ENCODE peak calls at places on chromosome 15, in nine cellular contexts. One of them, this sample, is unnamed.

GRCh38 chr15:67190813-67191212 is 63.6 kb downstream of the AAGAB start:
- DNase-seq in T-helper 9 cell: no peak
- DNase-seq in EL: no peak
- DNase-seq in WTC11: no peak
- DNase-seq in GDM1: no peak
- DNase-seq in NCI-H1092: no peak
- DNase-seq in astrocyte of the spinal cord: no peak
- DNase-seq in PC-3: no peak
- DNase-seq in hepatic stellate cell: no peak
- DNase-seq in this sample: no peak

GRCh38 chr15:34334676-34335075 is 2.9 kb downstream of the SLC12A6 start:
- DNase-seq in GDM1: no peak
- DNase-seq in astrocyte of the spinal cord: no peak
- DNase-seq in T-helper 9 cell: no peak
- DNase-seq in EL: no peak
- DNase-seq in hepatic stellate cell: no peak
- DNase-seq in WTC11: no peak
- DNase-seq in PC-3: peak; percentile 73
- DNase-seq in NCI-H1092: no peak
- DNase-seq in this sample: no peak

GRCh38 chr15:37824717-37825382 is 109.6 kb upstream of the TMCO5A start:
- DNase-seq in astrocyte of the spinal cord: peak; percentile 96
- DNase-seq in GDM1: peak; percentile 94
- DNase-seq in EL: peak; percentile 94
- DNase-seq in WTC11: no peak
- DNase-seq in T-helper 9 cell: no peak
- DNase-seq in hepatic stellate cell: peak; percentile 78
- DNase-seq in NCI-H1092: no peak
- DNase-seq in PC-3: peak; percentile 92
- DNase-seq in this sample: no peak

GRCh38 chr15:25245801-25246622 is 192.8 kb downstream of the UBE3A start:
- DNase-seq in T-helper 9 cell: no peak
- DNase-seq in NCI-H1092: no peak
- DNase-seq in WTC11: peak; percentile 1
- DNase-seq in astrocyte of the spinal cord: no peak
- DNase-seq in EL: no peak
- DNase-seq in hepatic stellate cell: no peak
- DNase-seq in PC-3: no peak
- DNase-seq in GDM1: no peak
- DNase-seq in this sample: no peak

GRCh38 chr15:101664303-101664913 is 12.2 kb upstream of the TM2D3 start:
- DNase-seq in GDM1: no peak
- DNase-seq in PC-3: peak; percentile 48
- DNase-seq in astrocyte of the spinal cord: no peak
- DNase-seq in T-helper 9 cell: no peak
- DNase-seq in EL: no peak
- DNase-seq in WTC11: no peak
- DNase-seq in hepatic stellate cell: no peak
- DNase-seq in NCI-H1092: no peak
- DNase-seq in this sample: no peak

GRCh38 chr15:44069489-44069888 is 125.6 kb downstream of the FRMD5 start:
- DNase-seq in T-helper 9 cell: no peak
- DNase-seq in hepatic stellate cell: no peak
- DNase-seq in PC-3: peak; percentile 56
- DNase-seq in GDM1: no peak
- DNase-seq in astrocyte of the spinal cord: no peak
- DNase-seq in EL: no peak
- DNase-seq in NCI-H1092: no peak
- DNase-seq in WTC11: no peak
- DNase-seq in this sample: no peak

GRCh38 chr15:51735211-51735610 is 2.2 kb downstream of the LYSMD2 start:
- DNase-seq in astrocyte of the spinal cord: no peak
- DNase-seq in GDM1: no peak
- DNase-seq in EL: no peak
- DNase-seq in hepatic stellate cell: no peak
- DNase-seq in NCI-H1092: no peak
- DNase-seq in T-helper 9 cell: no peak
- DNase-seq in PC-3: no peak
- DNase-seq in WTC11: no peak
- DNase-seq in this sample: peak; percentile 17

GRCh38 chr15:57224664-57225063 is 151.6 kb upstream of the CGNL1 start:
- DNase-seq in T-helper 9 cell: no peak
- DNase-seq in GDM1: no peak
- DNase-seq in astrocyte of the spinal cord: peak; percentile 82
- DNase-seq in NCI-H1092: no peak
- DNase-seq in hepatic stellate cell: no peak
- DNase-seq in EL: peak; percentile 69
- DNase-seq in WTC11: no peak
- DNase-seq in PC-3: peak; percentile 22
- DNase-seq in this sample: no peak

GRCh38 chr15:95175914-95176658 is 944.7 kb downstream of the MCTP2 start:
- DNase-seq in T-helper 9 cell: no peak
- DNase-seq in WTC11: no peak
- DNase-seq in NCI-H1092: no peak
- DNase-seq in hepatic stellate cell: no peak
- DNase-seq in EL: peak; percentile 25
- DNase-seq in PC-3: no peak
- DNase-seq in GDM1: no peak
- DNase-seq in astrocyte of the spinal cord: no peak
- DNase-seq in this sample: no peak

GRCh38 chr15:44554934-44555723 is 18.2 kb downstream of the EIF3J start:
- DNase-seq in GDM1: no peak
- DNase-seq in EL: no peak
- DNase-seq in hepatic stellate cell: no peak
- DNase-seq in astrocyte of the spinal cord: no peak
- DNase-seq in WTC11: no peak
- DNase-seq in NCI-H1092: no peak
- DNase-seq in PC-3: no peak
- DNase-seq in T-helper 9 cell: no peak
- DNase-seq in this sample: no peak

GRCh38 chr15:57578288-57578900 is 13.3 kb upstream of the MYZAP start:
- DNase-seq in GDM1: no peak
- DNase-seq in PC-3: no peak
- DNase-seq in EL: no peak
- DNase-seq in astrocyte of the spinal cord: no peak
- DNase-seq in WTC11: no peak
- DNase-seq in T-helper 9 cell: no peak
- DNase-seq in hepatic stellate cell: no peak
- DNase-seq in NCI-H1092: no peak
- DNase-seq in this sample: no peak

GRCh38 chr15:70084461-70084860 is 13.3 kb downstream of the TLE3 start:
- DNase-seq in astrocyte of the spinal cord: no peak
- DNase-seq in PC-3: no peak
- DNase-seq in T-helper 9 cell: no peak
- DNase-seq in NCI-H1092: no peak
- DNase-seq in WTC11: no peak
- DNase-seq in EL: no peak
- DNase-seq in hepatic stellate cell: no peak
- DNase-seq in GDM1: no peak
- DNase-seq in this sample: no peak

GRCh38 chr15:99324082-99324620 is 72.9 kb downstream of the LRRC28 start:
- DNase-seq in NCI-H1092: no peak
- DNase-seq in GDM1: peak; percentile 25
- DNase-seq in T-helper 9 cell: no peak
- DNase-seq in WTC11: no peak
- DNase-seq in EL: peak; percentile 83
- DNase-seq in hepatic stellate cell: peak; percentile 35
- DNase-seq in astrocyte of the spinal cord: peak; percentile 97
- DNase-seq in PC-3: peak; percentile 77
- DNase-seq in this sample: no peak

GRCh38 chr15:67543348-67543718 is 830 bp downstream of the MAP2K5 start:
- DNase-seq in PC-3: peak; percentile 11
- DNase-seq in T-helper 9 cell: no peak
- DNase-seq in WTC11: peak; percentile 14
- DNase-seq in astrocyte of the spinal cord: no peak
- DNase-seq in hepatic stellate cell: peak; percentile 12
- DNase-seq in GDM1: no peak
- DNase-seq in NCI-H1092: no peak
- DNase-seq in EL: peak; percentile 30
- DNase-seq in this sample: no peak

GRCh38 chr15:44537728-44538240 is 837 bp downstream of the EIF3J start:
- DNase-seq in hepatic stellate cell: no peak
- DNase-seq in EL: peak; percentile 55
- DNase-seq in GDM1: no peak
- DNase-seq in NCI-H1092: no peak
- DNase-seq in PC-3: peak; percentile 36
- DNase-seq in astrocyte of the spinal cord: peak; percentile 54
- DNase-seq in WTC11: no peak
- DNase-seq in T-helper 9 cell: no peak
- DNase-seq in this sample: peak; percentile 1

GRCh38 chr15:96331942-96332853 is 1.7 kb downstream of the NR2F2 start:
- DNase-seq in EL: peak; percentile 51
- DNase-seq in GDM1: no peak
- DNase-seq in WTC11: peak; percentile 53
- DNase-seq in NCI-H1092: peak; percentile 43
- DNase-seq in astrocyte of the spinal cord: peak; percentile 44
- DNase-seq in hepatic stellate cell: peak; percentile 24
- DNase-seq in PC-3: peak; percentile 49
- DNase-seq in T-helper 9 cell: no peak
- DNase-seq in this sample: no peak

GRCh38 chr15:101175396-101175795 is 76.5 kb downstream of the CHSY1 start:
- DNase-seq in NCI-H1092: no peak
- DNase-seq in PC-3: no peak
- DNase-seq in T-helper 9 cell: no peak
- DNase-seq in WTC11: no peak
- DNase-seq in GDM1: peak; percentile 61
- DNase-seq in EL: no peak
- DNase-seq in astrocyte of the spinal cord: no peak
- DNase-seq in hepatic stellate cell: no peak
- DNase-seq in this sample: no peak

GRCh38 chr15:35466476-35466875 is 79.5 kb downstream of the DPH6 start:
- DNase-seq in GDM1: no peak
- DNase-seq in EL: no peak
- DNase-seq in NCI-H1092: no peak
- DNase-seq in T-helper 9 cell: no peak
- DNase-seq in WTC11: no peak
- DNase-seq in hepatic stellate cell: no peak
- DNase-seq in PC-3: peak; percentile 50
- DNase-seq in astrocyte of the spinal cord: no peak
- DNase-seq in this sample: no peak

GRCh38 chr15:22891426-22892210 is 53.2 kb downstream of the NIPA2 start:
- DNase-seq in T-helper 9 cell: no peak
- DNase-seq in WTC11: no peak
- DNase-seq in astrocyte of the spinal cord: no peak
- DNase-seq in PC-3: no peak
- DNase-seq in hepatic stellate cell: no peak
- DNase-seq in NCI-H1092: no peak
- DNase-seq in GDM1: no peak
- DNase-seq in EL: no peak
- DNase-seq in this sample: no peak

GRCh38 chr15:85100186-85100937 is 118.7 kb downstream of the PDE8A start:
- DNase-seq in hepatic stellate cell: no peak
- DNase-seq in EL: peak; percentile 11
- DNase-seq in astrocyte of the spinal cord: no peak
- DNase-seq in GDM1: peak; percentile 58
- DNase-seq in PC-3: no peak
- DNase-seq in WTC11: no peak
- DNase-seq in NCI-H1092: no peak
- DNase-seq in T-helper 9 cell: no peak
- DNase-seq in this sample: no peak

GRCh38 chr15:57146394-57147140 is 228.1 kb downstream of the TCF12 start:
- DNase-seq in NCI-H1092: peak; percentile 28
- DNase-seq in GDM1: peak; percentile 2
- DNase-seq in WTC11: no peak
- DNase-seq in hepatic stellate cell: peak; percentile 23
- DNase-seq in T-helper 9 cell: no peak
- DNase-seq in EL: peak; percentile 60
- DNase-seq in astrocyte of the spinal cord: peak; percentile 73
- DNase-seq in PC-3: peak; percentile 63
- DNase-seq in this sample: peak; percentile 66

GRCh38 chr15:38297623-38298388 is 45.2 kb downstream of the SPRED1 start:
- DNase-seq in NCI-H1092: no peak
- DNase-seq in PC-3: peak; percentile 80
- DNase-seq in WTC11: no peak
- DNase-seq in hepatic stellate cell: no peak
- DNase-seq in EL: peak; percentile 23
- DNase-seq in T-helper 9 cell: no peak
- DNase-seq in astrocyte of the spinal cord: peak; percentile 69
- DNase-seq in GDM1: no peak
- DNase-seq in this sample: no peak

GRCh38 chr15:58770519-58770856 is 614 bp upstream of the MINDY2 start:
- DNase-seq in NCI-H1092: peak; percentile 40
- DNase-seq in astrocyte of the spinal cord: peak; percentile 95
- DNase-seq in PC-3: peak; percentile 61
- DNase-seq in T-helper 9 cell: no peak
- DNase-seq in WTC11: no peak
- DNase-seq in GDM1: no peak
- DNase-seq in EL: peak; percentile 76
- DNase-seq in hepatic stellate cell: peak; percentile 78
- DNase-seq in this sample: no peak

GRCh38 chr15:32869814-32870213 is 152.0 kb downstream of the GREM1 start:
- DNase-seq in hepatic stellate cell: no peak
- DNase-seq in T-helper 9 cell: no peak
- DNase-seq in GDM1: no peak
- DNase-seq in PC-3: no peak
- DNase-seq in WTC11: no peak
- DNase-seq in NCI-H1092: no peak
- DNase-seq in astrocyte of the spinal cord: no peak
- DNase-seq in EL: no peak
- DNase-seq in this sample: no peak

GRCh38 chr15:48336940-48337339 is 5.7 kb downstream of the DUT start:
- DNase-seq in WTC11: peak; percentile 40
- DNase-seq in T-helper 9 cell: no peak
- DNase-seq in GDM1: no peak
- DNase-seq in astrocyte of the spinal cord: no peak
- DNase-seq in hepatic stellate cell: no peak
- DNase-seq in NCI-H1092: no peak
- DNase-seq in PC-3: peak; percentile 33
- DNase-seq in EL: peak; percentile 23
- DNase-seq in this sample: no peak

GRCh38 chr15:73709671-73710070 is 25.5 kb downstream of the CD276 start:
- DNase-seq in astrocyte of the spinal cord: no peak
- DNase-seq in NCI-H1092: no peak
- DNase-seq in GDM1: no peak
- DNase-seq in hepatic stellate cell: no peak
- DNase-seq in T-helper 9 cell: no peak
- DNase-seq in WTC11: no peak
- DNase-seq in PC-3: no peak
- DNase-seq in EL: no peak
- DNase-seq in this sample: no peak

GRCh38 chr15:46170326-46170725 is 535.5 kb downstream of the SQOR start:
- DNase-seq in EL: no peak
- DNase-seq in GDM1: no peak
- DNase-seq in T-helper 9 cell: no peak
- DNase-seq in WTC11: no peak
- DNase-seq in PC-3: peak; percentile 63
- DNase-seq in NCI-H1092: no peak
- DNase-seq in hepatic stellate cell: no peak
- DNase-seq in astrocyte of the spinal cord: no peak
- DNase-seq in this sample: no peak

GRCh38 chr15:39593071-39594055 is 12.5 kb downstream of the THBS1 start:
- DNase-seq in NCI-H1092: no peak
- DNase-seq in PC-3: peak; percentile 1
- DNase-seq in WTC11: no peak
- DNase-seq in EL: peak; percentile 13
- DNase-seq in GDM1: no peak
- DNase-seq in T-helper 9 cell: no peak
- DNase-seq in astrocyte of the spinal cord: peak; percentile 12
- DNase-seq in hepatic stellate cell: no peak
- DNase-seq in this sample: no peak

GRCh38 chr15:71634820-71635219 is 175.5 kb upstream of the NR2E3 start:
- DNase-seq in NCI-H1092: peak; percentile 34
- DNase-seq in T-helper 9 cell: no peak
- DNase-seq in hepatic stellate cell: no peak
- DNase-seq in astrocyte of the spinal cord: peak; percentile 47
- DNase-seq in EL: no peak
- DNase-seq in GDM1: no peak
- DNase-seq in WTC11: no peak
- DNase-seq in PC-3: no peak
- DNase-seq in this sample: no peak

GRCh38 chr15:90711418-90711824 is 5.7 kb upstream of the BLM start:
- DNase-seq in hepatic stellate cell: no peak
- DNase-seq in EL: no peak
- DNase-seq in T-helper 9 cell: no peak
- DNase-seq in NCI-H1092: no peak
- DNase-seq in astrocyte of the spinal cord: no peak
- DNase-seq in PC-3: no peak
- DNase-seq in GDM1: no peak
- DNase-seq in WTC11: no peak
- DNase-seq in this sample: no peak

GRCh38 chr15:37682304-37682703 is 252.1 kb upstream of the TMCO5A start:
- DNase-seq in WTC11: no peak
- DNase-seq in astrocyte of the spinal cord: peak; percentile 32
- DNase-seq in T-helper 9 cell: no peak
- DNase-seq in hepatic stellate cell: no peak
- DNase-seq in NCI-H1092: no peak
- DNase-seq in PC-3: peak; percentile 58
- DNase-seq in EL: peak; percentile 16
- DNase-seq in GDM1: no peak
- DNase-seq in this sample: no peak

This sample was measured in NCI-H1694 treated with DMSO at 0.1 percent for 48 hours.